ENCODE peak calls at places on chromosomes 13 and 19, in eight cellular contexts. N, O, X, U, W, E, D and M are unnamed samples.

GRCh38 chr13:20685042-20685441 is 18.5 kb upstream of the IL17D start:
- DNase-seq in D (no peak), W (no peak), O (no peak), N (no peak), U (no peak), X (no peak), E (no peak), M (no peak)

GRCh38 chr19:55441319-55441691 is 1.8 kb downstream of the SHISA7 start:
- DNase-seq in N (no peak), D (no peak), E (no peak), X (no peak), O (no peak), W (no peak), U (no peak), M (no peak)

GRCh38 chr13:75101997-75102720 is 379.8 kb downstream of the TBC1D4 start:
- DNase-seq in U (no peak), O (peak), N (no peak), E (no peak), X (no peak), D (no peak), W (no peak), M (peak)

GRCh38 chr19:13881692-13882418 is 4.9 kb downstream of the NANOS3 start:
- DNase-seq in U (no peak), N (no peak), O (peak), D (no peak), W (peak), X (no peak), E (no peak), M (peak)

GRCh38 chr13:60655268-60655667 is 258.2 kb downstream of the TDRD3 start:
- DNase-seq in O (no peak), U (no peak), D (no peak), X (no peak), N (no peak), E (no peak), W (no peak), M (no peak)

GRCh38 chr19:27920774-27921173 is 1292.2 kb downstream of the UQCRFS1 start:
- DNase-seq in N (no peak), W (no peak), E (no peak), U (no peak), O (no peak), D (no peak), X (no peak), M (no peak)

GRCh38 chr19:28457620-28458019 is 755.3 kb downstream of the UQCRFS1 start:
- DNase-seq in W (no peak), D (no peak), E (no peak), N (no peak), U (no peak), O (no peak), X (no peak), M (no peak)

GRCh38 chr13:99087954-99088491 is 110.2 kb upstream of the DOCK9 start:
- DNase-seq in X (no peak), O (no peak), N (no peak), D (no peak), E (peak), U (no peak), W (no peak), M (no peak)

GRCh38 chr19:37074111-37074510 is 4.1 kb upstream of the ZNF420 start:
- DNase-seq in X (no peak), W (no peak), U (no peak), D (no peak), E (no peak), O (no peak), N (no peak), M (no peak)
- TF ChIP-seq CTCF in X (no peak), W (no peak), U (no peak), D (no peak), E (no peak), O (no peak), N (no peak), M (no peak)

DNA sequence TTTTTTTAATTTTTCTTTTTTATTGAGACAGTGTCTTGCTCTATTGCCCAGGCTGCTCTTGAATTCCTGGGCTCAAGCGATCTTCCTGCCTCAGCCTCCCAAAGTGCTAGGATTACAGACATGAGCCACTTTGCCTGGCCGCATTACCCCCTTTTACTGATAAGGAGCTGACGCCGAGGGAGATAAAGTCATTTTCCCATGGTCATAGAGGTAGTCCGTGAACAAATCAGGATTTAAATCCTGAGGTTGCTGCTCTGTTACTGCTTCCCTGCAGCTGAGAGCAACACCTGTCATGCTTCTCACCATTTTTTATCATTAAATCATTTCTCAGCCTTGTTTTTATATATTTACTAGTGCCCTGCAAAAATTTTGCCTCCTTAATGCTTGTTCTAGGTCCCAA is 7.4 kb downstream of the CYSLTR2 start:
- DNase-seq in U (no peak), D (no peak), W (no peak), X (no peak), N (no peak), E (no peak), O (no peak), M (no peak)
- H3K4me3 ChIP-seq in U (no peak), D (no peak), W (no peak), X (no peak), N (no peak), E (no peak), O (no peak), M (no peak)

DNA sequence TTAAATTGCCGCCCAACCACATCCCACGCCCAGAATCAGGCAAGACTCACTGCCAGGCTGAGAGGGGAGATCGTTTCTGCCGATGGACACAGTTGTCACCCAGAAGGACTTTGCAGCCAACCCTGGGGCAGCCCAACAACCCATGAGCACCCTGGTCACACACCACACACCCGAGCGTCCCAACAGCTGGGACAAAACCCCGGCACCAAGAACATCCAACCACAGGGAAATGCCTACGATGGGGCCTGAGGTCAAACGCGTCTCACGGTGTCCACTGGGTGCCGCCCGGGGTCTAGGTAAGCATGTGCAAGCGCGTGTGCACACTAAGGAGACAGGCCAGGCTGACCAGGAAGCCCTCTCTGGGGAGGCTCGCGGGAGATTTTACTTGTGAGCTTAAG is 13.0 kb downstream of the LMNB2 start:
- DNase-seq in W (no peak), D (no peak), U (no peak), N (no peak), X (no peak), O (no peak), E (no peak), M (no peak)
- TF ChIP-seq CTCF in W (no peak), D (no peak), U (no peak), N (no peak), X (no peak), O (no peak), E (no peak), M (no peak)

GRCh38 chr13:30908416-30908980 is 2.4 kb downstream of the MEDAG start:
- DNase-seq in O (peak), E (no peak), U (peak), N (peak), X (no peak), D (no peak), W (no peak), M (peak)

GRCh38 chr13:30907167-30907761 is 1.2 kb downstream of the MEDAG start:
- DNase-seq in D (peak), E (no peak), O (peak), W (peak), X (no peak), N (peak), U (no peak), M (peak)

GRCh38 chr13:30904043-30904442 is 2.0 kb upstream of the MEDAG start:
- DNase-seq in U (no peak), D (no peak), W (no peak), X (no peak), E (no peak), N (no peak), O (peak), M (no peak)

GRCh38 chr13:30906411-30906990 is 430 bp downstream of the MEDAG start:
- DNase-seq in E (no peak), X (no peak), U (no peak), O (peak), D (no peak), N (peak), W (no peak), M (no peak)

DNA sequence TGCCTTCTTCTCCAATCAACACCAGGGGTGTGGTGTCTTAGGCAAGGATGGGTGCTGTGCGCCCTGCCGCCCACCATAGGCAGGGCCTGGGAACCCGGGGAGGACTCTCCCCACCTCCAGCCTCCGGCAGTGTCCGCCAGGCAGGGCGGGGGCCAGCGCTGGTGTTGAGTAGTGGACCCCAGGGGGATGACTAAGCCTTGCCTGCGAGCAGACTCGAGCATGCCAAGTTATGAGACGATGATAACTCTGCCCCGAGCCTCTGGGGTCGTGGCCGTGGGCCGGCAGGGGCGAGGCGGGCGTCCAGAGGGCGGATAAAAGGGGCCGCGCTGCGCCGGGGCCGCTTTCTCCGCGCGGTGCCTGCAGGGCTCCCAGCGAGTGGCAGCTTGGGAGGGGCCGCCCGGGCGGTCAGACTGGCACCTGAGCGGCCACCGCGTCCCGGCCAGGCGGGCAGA is at the start of gene MEDAG:
- DNase-seq in O (peak), W (peak), E (no peak), X (no peak), N (peak), U (peak), D (no peak), M (peak)
- H3K4me3 ChIP-seq in O (peak), W (peak), E (peak), X (no peak), N (peak), U (peak), D (no peak), M (peak)

DNA sequence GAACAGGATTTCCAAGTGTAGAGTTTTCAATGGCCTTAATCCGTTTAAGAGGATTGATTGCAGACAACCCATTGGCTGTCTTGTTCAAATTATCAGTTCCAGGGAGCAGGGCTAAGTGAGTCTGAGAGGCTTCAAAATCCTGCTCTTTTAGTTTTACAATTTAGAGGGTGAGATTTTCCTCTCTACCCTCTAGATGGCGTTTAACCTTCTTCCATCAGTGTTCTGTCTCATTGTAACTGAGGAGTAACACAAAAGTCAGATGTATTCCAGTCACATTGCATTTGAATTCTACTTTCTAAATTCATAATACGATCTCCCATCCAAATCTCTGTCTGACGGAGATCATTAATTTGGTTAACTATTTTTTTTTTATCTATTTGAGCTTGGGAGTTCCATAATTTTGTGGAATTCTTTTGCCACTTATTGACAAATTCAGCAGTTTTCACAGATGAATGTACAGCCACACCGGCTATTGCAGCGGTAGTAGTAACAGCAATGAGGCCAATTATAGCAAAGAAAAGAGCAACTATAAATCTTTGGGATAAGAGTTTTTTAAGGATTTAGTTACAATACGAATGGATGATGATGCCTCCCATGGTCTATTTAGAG is 7.8 kb upstream of the C19orf84 start:
- DNase-seq in N (no peak), O (peak), X (no peak), W (no peak), U (no peak), E (peak), D (peak), M (peak)
- TF ChIP-seq CTCF in N (peak), O (peak), X (peak), W (peak), U (peak), E (peak), D (peak), M (peak)